ENCODE peak calls at places on chromosomes 12 and 14, in ten cellular contexts. One of them, this sample, is unnamed.

GRCh38 chr12:124532331-124532750 is 35.1 kb downstream of the NCOR2 start:
- DNase-seq in kidney tubule cell: no peak
- DNase-seq in amniotic stem cell: no peak
- DNase-seq in HEK293T: no peak
- DNase-seq in trophoblast cell: no peak
- DNase-seq in activated naive CD4-positive, alpha-beta T cell treated with anti-CD3 and anti-CD28 coated beads, Interleukin-2, amount 50 U/mL, for 16 hours: no peak
- DNase-seq in natural killer cell treated with Interleukin-12 subunit alpha and Interleukin-12 subunit beta and Interleukin-15 and Interleukin-18, amount 100 ng/mL, for 72 hours: no peak
- DNase-seq in DMS79 treated with DMSO at 0.1 percent for 48 hours: no peak
- DNase-seq in T-cell: no peak
- DNase-seq in A549: no peak
- DNase-seq in this sample: no peak

GRCh38 chr12:76199808-76200207 is 115.3 kb upstream of the NAP1L1 start:
- DNase-seq in DMS79 treated with DMSO at 0.1 percent for 48 hours: no peak
- DNase-seq in amniotic stem cell: no peak
- DNase-seq in activated naive CD4-positive, alpha-beta T cell treated with anti-CD3 and anti-CD28 coated beads, Interleukin-2, amount 50 U/mL, for 16 hours: no peak
- DNase-seq in T-cell: no peak
- DNase-seq in natural killer cell treated with Interleukin-12 subunit alpha and Interleukin-12 subunit beta and Interleukin-15 and Interleukin-18, amount 100 ng/mL, for 72 hours: no peak
- DNase-seq in A549: no peak
- DNase-seq in HEK293T: no peak
- DNase-seq in kidney tubule cell: peak
- DNase-seq in trophoblast cell: no peak
- DNase-seq in this sample: peak

GRCh38 chr14:102645746-102646440 is 53.4 kb downstream of the RCOR1 start:
- DNase-seq in activated naive CD4-positive, alpha-beta T cell treated with anti-CD3 and anti-CD28 coated beads, Interleukin-2, amount 50 U/mL, for 16 hours: no peak
- DNase-seq in A549: no peak
- DNase-seq in trophoblast cell: no peak
- DNase-seq in kidney tubule cell: no peak
- DNase-seq in T-cell: no peak
- DNase-seq in HEK293T: no peak
- DNase-seq in amniotic stem cell: no peak
- DNase-seq in DMS79 treated with DMSO at 0.1 percent for 48 hours: no peak
- DNase-seq in natural killer cell treated with Interleukin-12 subunit alpha and Interleukin-12 subunit beta and Interleukin-15 and Interleukin-18, amount 100 ng/mL, for 72 hours: no peak
- DNase-seq in this sample: no peak

GRCh38 chr12:98440165-98440581 is 75.2 kb upstream of the TMPO start:
- DNase-seq in trophoblast cell: peak
- DNase-seq in amniotic stem cell: peak
- DNase-seq in activated naive CD4-positive, alpha-beta T cell treated with anti-CD3 and anti-CD28 coated beads, Interleukin-2, amount 50 U/mL, for 16 hours: no peak
- DNase-seq in DMS79 treated with DMSO at 0.1 percent for 48 hours: no peak
- DNase-seq in natural killer cell treated with Interleukin-12 subunit alpha and Interleukin-12 subunit beta and Interleukin-15 and Interleukin-18, amount 100 ng/mL, for 72 hours: no peak
- DNase-seq in A549: peak
- DNase-seq in kidney tubule cell: no peak
- DNase-seq in HEK293T: no peak
- DNase-seq in T-cell: no peak
- DNase-seq in this sample: peak

GRCh38 chr14:58275527-58276190 is 22.7 kb upstream of the ARID4A start:
- DNase-seq in activated naive CD4-positive, alpha-beta T cell treated with anti-CD3 and anti-CD28 coated beads, Interleukin-2, amount 50 U/mL, for 16 hours: no peak
- DNase-seq in T-cell: no peak
- DNase-seq in HEK293T: no peak
- DNase-seq in trophoblast cell: no peak
- DNase-seq in DMS79 treated with DMSO at 0.1 percent for 48 hours: no peak
- DNase-seq in amniotic stem cell: no peak
- DNase-seq in kidney tubule cell: no peak
- DNase-seq in natural killer cell treated with Interleukin-12 subunit alpha and Interleukin-12 subunit beta and Interleukin-15 and Interleukin-18, amount 100 ng/mL, for 72 hours: no peak
- DNase-seq in A549: no peak
- DNase-seq in this sample: no peak

GRCh38 chr12:92089559-92089958 is 56.1 kb downstream of the BTG1 start:
- DNase-seq in amniotic stem cell: no peak
- DNase-seq in HEK293T: no peak
- DNase-seq in natural killer cell treated with Interleukin-12 subunit alpha and Interleukin-12 subunit beta and Interleukin-15 and Interleukin-18, amount 100 ng/mL, for 72 hours: no peak
- DNase-seq in trophoblast cell: no peak
- DNase-seq in activated naive CD4-positive, alpha-beta T cell treated with anti-CD3 and anti-CD28 coated beads, Interleukin-2, amount 50 U/mL, for 16 hours: no peak
- DNase-seq in DMS79 treated with DMSO at 0.1 percent for 48 hours: no peak
- DNase-seq in kidney tubule cell: no peak
- DNase-seq in T-cell: no peak
- DNase-seq in A549: no peak
- DNase-seq in this sample: no peak

GRCh38 chr14:30728471-30728870 is 106.4 kb downstream of the SCFD1 start:
- DNase-seq in trophoblast cell: peak
- DNase-seq in A549: no peak
- DNase-seq in T-cell: no peak
- DNase-seq in activated naive CD4-positive, alpha-beta T cell treated with anti-CD3 and anti-CD28 coated beads, Interleukin-2, amount 50 U/mL, for 16 hours: no peak
- DNase-seq in natural killer cell treated with Interleukin-12 subunit alpha and Interleukin-12 subunit beta and Interleukin-15 and Interleukin-18, amount 100 ng/mL, for 72 hours: no peak
- DNase-seq in kidney tubule cell: no peak
- DNase-seq in DMS79 treated with DMSO at 0.1 percent for 48 hours: no peak
- DNase-seq in amniotic stem cell: no peak
- DNase-seq in HEK293T: no peak
- DNase-seq in this sample: no peak

GRCh38 chr12:119122047-119122446 is 56.7 kb upstream of the HSPB8 start:
- DNase-seq in A549: no peak
- DNase-seq in HEK293T: no peak
- DNase-seq in DMS79 treated with DMSO at 0.1 percent for 48 hours: no peak
- DNase-seq in natural killer cell treated with Interleukin-12 subunit alpha and Interleukin-12 subunit beta and Interleukin-15 and Interleukin-18, amount 100 ng/mL, for 72 hours: no peak
- DNase-seq in amniotic stem cell: no peak
- DNase-seq in T-cell: no peak
- DNase-seq in trophoblast cell: no peak
- DNase-seq in kidney tubule cell: no peak
- DNase-seq in activated naive CD4-positive, alpha-beta T cell treated with anti-CD3 and anti-CD28 coated beads, Interleukin-2, amount 50 U/mL, for 16 hours: no peak
- DNase-seq in this sample: no peak

GRCh38 chr12:132078190-132078589 is 65.9 kb downstream of the DDX51 start:
- DNase-seq in T-cell: no peak
- DNase-seq in natural killer cell treated with Interleukin-12 subunit alpha and Interleukin-12 subunit beta and Interleukin-15 and Interleukin-18, amount 100 ng/mL, for 72 hours: no peak
- DNase-seq in kidney tubule cell: no peak
- DNase-seq in HEK293T: no peak
- DNase-seq in activated naive CD4-positive, alpha-beta T cell treated with anti-CD3 and anti-CD28 coated beads, Interleukin-2, amount 50 U/mL, for 16 hours: no peak
- DNase-seq in amniotic stem cell: no peak
- DNase-seq in trophoblast cell: no peak
- DNase-seq in DMS79 treated with DMSO at 0.1 percent for 48 hours: no peak
- DNase-seq in A549: no peak
- DNase-seq in this sample: no peak

GRCh38 chr14:103395245-103395644 is 10.0 kb downstream of the MARK3 start:
- DNase-seq in trophoblast cell: no peak
- DNase-seq in natural killer cell treated with Interleukin-12 subunit alpha and Interleukin-12 subunit beta and Interleukin-15 and Interleukin-18, amount 100 ng/mL, for 72 hours: no peak
- DNase-seq in activated naive CD4-positive, alpha-beta T cell treated with anti-CD3 and anti-CD28 coated beads, Interleukin-2, amount 50 U/mL, for 16 hours: no peak
- DNase-seq in amniotic stem cell: no peak
- DNase-seq in DMS79 treated with DMSO at 0.1 percent for 48 hours: no peak
- DNase-seq in A549: no peak
- DNase-seq in kidney tubule cell: peak
- DNase-seq in HEK293T: no peak
- DNase-seq in T-cell: no peak
- DNase-seq in this sample: no peak

GRCh38 chr12:23860019-23860418 is 89.5 kb downstream of the SOX5 start:
- DNase-seq in T-cell: no peak
- DNase-seq in kidney tubule cell: no peak
- DNase-seq in A549: no peak
- DNase-seq in activated naive CD4-positive, alpha-beta T cell treated with anti-CD3 and anti-CD28 coated beads, Interleukin-2, amount 50 U/mL, for 16 hours: no peak
- DNase-seq in amniotic stem cell: no peak
- DNase-seq in trophoblast cell: no peak
- DNase-seq in HEK293T: no peak
- DNase-seq in DMS79 treated with DMSO at 0.1 percent for 48 hours: no peak
- DNase-seq in natural killer cell treated with Interleukin-12 subunit alpha and Interleukin-12 subunit beta and Interleukin-15 and Interleukin-18, amount 100 ng/mL, for 72 hours: no peak
- DNase-seq in this sample: no peak

GRCh38 chr12:8636581-8636980 is 23.9 kb upstream of the AICDA start:
- DNase-seq in T-cell: no peak
- DNase-seq in HEK293T: no peak
- DNase-seq in activated naive CD4-positive, alpha-beta T cell treated with anti-CD3 and anti-CD28 coated beads, Interleukin-2, amount 50 U/mL, for 16 hours: no peak
- DNase-seq in DMS79 treated with DMSO at 0.1 percent for 48 hours: no peak
- DNase-seq in amniotic stem cell: no peak
- DNase-seq in A549: no peak
- DNase-seq in kidney tubule cell: no peak
- DNase-seq in trophoblast cell: no peak
- DNase-seq in natural killer cell treated with Interleukin-12 subunit alpha and Interleukin-12 subunit beta and Interleukin-15 and Interleukin-18, amount 100 ng/mL, for 72 hours: no peak
- DNase-seq in this sample: no peak

GRCh38 chr12:1457901-1458300 is 136.5 kb downstream of the FBXL14 start:
- DNase-seq in natural killer cell treated with Interleukin-12 subunit alpha and Interleukin-12 subunit beta and Interleukin-15 and Interleukin-18, amount 100 ng/mL, for 72 hours: no peak
- DNase-seq in amniotic stem cell: peak
- DNase-seq in activated naive CD4-positive, alpha-beta T cell treated with anti-CD3 and anti-CD28 coated beads, Interleukin-2, amount 50 U/mL, for 16 hours: no peak
- DNase-seq in DMS79 treated with DMSO at 0.1 percent for 48 hours: no peak
- DNase-seq in trophoblast cell: peak
- DNase-seq in T-cell: no peak
- DNase-seq in HEK293T: no peak
- DNase-seq in kidney tubule cell: peak
- DNase-seq in A549: no peak
- DNase-seq in this sample: peak

GRCh38 chr12:3215410-3215975 is 138.3 kb downstream of the TSPAN9 start:
- DNase-seq in activated naive CD4-positive, alpha-beta T cell treated with anti-CD3 and anti-CD28 coated beads, Interleukin-2, amount 50 U/mL, for 16 hours: no peak
- DNase-seq in amniotic stem cell: no peak
- DNase-seq in DMS79 treated with DMSO at 0.1 percent for 48 hours: peak
- DNase-seq in A549: no peak
- DNase-seq in trophoblast cell: no peak
- DNase-seq in T-cell: no peak
- DNase-seq in natural killer cell treated with Interleukin-12 subunit alpha and Interleukin-12 subunit beta and Interleukin-15 and Interleukin-18, amount 100 ng/mL, for 72 hours: no peak
- DNase-seq in HEK293T: no peak
- DNase-seq in kidney tubule cell: no peak
- DNase-seq in this sample: no peak

GRCh38 chr14:23020143-23021128 is 10.5 kb upstream of the C14orf93 start:
- DNase-seq in trophoblast cell: no peak
- DNase-seq in kidney tubule cell: no peak
- DNase-seq in HEK293T: no peak
- DNase-seq in activated naive CD4-positive, alpha-beta T cell treated with anti-CD3 and anti-CD28 coated beads, Interleukin-2, amount 50 U/mL, for 16 hours: no peak
- DNase-seq in natural killer cell treated with Interleukin-12 subunit alpha and Interleukin-12 subunit beta and Interleukin-15 and Interleukin-18, amount 100 ng/mL, for 72 hours: no peak
- DNase-seq in A549: no peak
- DNase-seq in amniotic stem cell: no peak
- DNase-seq in T-cell: no peak
- DNase-seq in DMS79 treated with DMSO at 0.1 percent for 48 hours: no peak
- DNase-seq in this sample: no peak

GRCh38 chr12:48050174-48050573 is 45.9 kb upstream of the COL2A1 start:
- DNase-seq in DMS79 treated with DMSO at 0.1 percent for 48 hours: no peak
- DNase-seq in T-cell: no peak
- DNase-seq in amniotic stem cell: no peak
- DNase-seq in trophoblast cell: no peak
- DNase-seq in HEK293T: no peak
- DNase-seq in A549: no peak
- DNase-seq in natural killer cell treated with Interleukin-12 subunit alpha and Interleukin-12 subunit beta and Interleukin-15 and Interleukin-18, amount 100 ng/mL, for 72 hours: no peak
- DNase-seq in kidney tubule cell: no peak
- DNase-seq in activated naive CD4-positive, alpha-beta T cell treated with anti-CD3 and anti-CD28 coated beads, Interleukin-2, amount 50 U/mL, for 16 hours: no peak
- DNase-seq in this sample: no peak

GRCh38 chr14:68947802-68948201 is 31.3 kb downstream of the ACTN1 start:
- DNase-seq in DMS79 treated with DMSO at 0.1 percent for 48 hours: no peak
- DNase-seq in HEK293T: no peak
- DNase-seq in activated naive CD4-positive, alpha-beta T cell treated with anti-CD3 and anti-CD28 coated beads, Interleukin-2, amount 50 U/mL, for 16 hours: no peak
- DNase-seq in trophoblast cell: peak
- DNase-seq in kidney tubule cell: no peak
- DNase-seq in T-cell: no peak
- DNase-seq in natural killer cell treated with Interleukin-12 subunit alpha and Interleukin-12 subunit beta and Interleukin-15 and Interleukin-18, amount 100 ng/mL, for 72 hours: no peak
- DNase-seq in amniotic stem cell: no peak
- DNase-seq in A549: peak
- DNase-seq in this sample: peak

GRCh38 chr12:1398673-1399072 is 195.7 kb downstream of the FBXL14 start:
- DNase-seq in T-cell: no peak
- DNase-seq in DMS79 treated with DMSO at 0.1 percent for 48 hours: no peak
- DNase-seq in activated naive CD4-positive, alpha-beta T cell treated with anti-CD3 and anti-CD28 coated beads, Interleukin-2, amount 50 U/mL, for 16 hours: no peak
- DNase-seq in HEK293T: no peak
- DNase-seq in kidney tubule cell: no peak
- DNase-seq in amniotic stem cell: no peak
- DNase-seq in trophoblast cell: no peak
- DNase-seq in natural killer cell treated with Interleukin-12 subunit alpha and Interleukin-12 subunit beta and Interleukin-15 and Interleukin-18, amount 100 ng/mL, for 72 hours: no peak
- DNase-seq in A549: peak
- DNase-seq in this sample: no peak

GRCh38 chr12:96233941-96234461 is 39.8 kb downstream of the ELK3 start:
- DNase-seq in activated naive CD4-positive, alpha-beta T cell treated with anti-CD3 and anti-CD28 coated beads, Interleukin-2, amount 50 U/mL, for 16 hours: no peak
- DNase-seq in A549: no peak
- DNase-seq in HEK293T: no peak
- DNase-seq in trophoblast cell: no peak
- DNase-seq in DMS79 treated with DMSO at 0.1 percent for 48 hours: no peak
- DNase-seq in kidney tubule cell: no peak
- DNase-seq in amniotic stem cell: no peak
- DNase-seq in T-cell: no peak
- DNase-seq in natural killer cell treated with Interleukin-12 subunit alpha and Interleukin-12 subunit beta and Interleukin-15 and Interleukin-18, amount 100 ng/mL, for 72 hours: no peak
- DNase-seq in this sample: peak